ENCODE peak calls at places on chromosomes 4 and X, in four cellular contexts. Q is bronchial epithelial cell, O is tibial nerve, S is psoas muscle. A is an unnamed sample.

GRCh38 chr4:132003593-132003992 is 1145.5 kb upstream of the PCDH10 start:
- DNase-seq in Q (no peak), O (no peak), S (no peak), A (no peak)

GRCh38 chrX:28922106-28922505 is 334.9 kb downstream of the IL1RAPL1 start:
- DNase-seq in Q (no peak), O (no peak), S (no peak), A (no peak)

GRCh38 chrX:38287669-38288068 is 39.6 kb downstream of the RPGR start:
- DNase-seq in Q (no peak), O (no peak), S (no peak), A (no peak)

GRCh38 chr4:113467581-113467980 is 294.0 kb downstream of the CAMK2D start:
- DNase-seq in Q (peak), O (peak), S (no peak), A (no peak)

GRCh38 chr4:85486425-85487101 is 11.6 kb downstream of the ARHGAP24 start:
- DNase-seq in Q (peak), O (no peak), S (no peak), A (no peak)

GRCh38 chrX:48025561-48025960 is 18.8 kb downstream of the SPACA5 start:
- DNase-seq in Q (peak), O (peak), S (no peak), A (no peak)

GRCh38 chrX:21838937-21839333 is 482 bp upstream of the MBTPS2 start:
- DNase-seq in Q (peak), O (no peak), S (no peak), A (no peak)

GRCh38 chrX:42934020-42934701 is 156.2 kb upstream of the PPP1R2C start:
- DNase-seq in Q (no peak), O (no peak), S (no peak), A (no peak)

GRCh38 chr4:101039367-101039766 is 308.0 kb downstream of the PPP3CA start:
- DNase-seq in Q (no peak), O (no peak), S (no peak), A (no peak)

GRCh38 chr4:163707873-163708272 is 213.4 kb downstream of the TMA16 start:
- DNase-seq in Q (no peak), O (no peak), S (no peak), A (no peak)

GRCh38 chr4:39609454-39609911 is 29.2 kb downstream of the SMIM14 start:
- DNase-seq in Q (no peak), O (no peak), S (no peak), A (no peak)

GRCh38 chrX:2767631-2768455 is 16.0 kb downstream of the XG start:
- DNase-seq in Q (peak), O (peak), S (peak), A (no peak)

GRCh38 chrX:15723887-15724517 is 14.1 kb upstream of the CA5B start:
- DNase-seq in Q (no peak), O (no peak), S (no peak), A (no peak)

GRCh38 chr4:105145059-105145912 is 1.4 kb upstream of the TET2 start:
- DNase-seq in Q (peak), O (no peak), S (no peak), A (no peak)

GRCh38 chr4:189974056-189974455 is 33.4 kb downstream of the FRG1 start:
- DNase-seq in Q (peak), O (no peak), S (no peak), A (no peak)

GRCh38 chr4:174713821-174714220 is 115.2 kb downstream of the GLRA3 start:
- DNase-seq in Q (no peak), O (no peak), S (no peak), A (no peak)

GRCh38 chr4:38004062-38004461 is 43.9 kb downstream of the PTTG2 start:
- DNase-seq in Q (no peak), O (no peak), S (no peak), A (no peak)

GRCh38 chrX:116204947-116205346 is 34.4 kb downstream of the AGTR2 start:
- DNase-seq in Q (peak), O (peak), S (no peak), A (no peak)

GRCh38 chr4:16289872-16290554 is 63.7 kb upstream of the TAPT1 start:
- DNase-seq in Q (peak), O (peak), S (no peak), A (no peak)

GRCh38 chrX:80098038-80098437 is 83.5 kb downstream of the TBX22 start:
- DNase-seq in Q (no peak), O (no peak), S (no peak), A (no peak)

GRCh38 chr4:137267024-137267423 is 265.3 kb downstream of the PCDH18 start:
- DNase-seq in Q (peak), O (no peak), S (no peak), A (no peak)

GRCh38 chrX:19602866-19603620 is 87.7 kb upstream of the MAP3K15 start:
- DNase-seq in Q (peak), O (no peak), S (peak), A (no peak)

GRCh38 chr4:64713256-64713840 is 304.1 kb upstream of the TECRL start:
- DNase-seq in Q (peak), O (no peak), S (no peak), A (no peak)

GRCh38 chr4:6752486-6752829 is 30.1 kb upstream of the KIAA0232 start:
- DNase-seq in Q (no peak), O (no peak), S (no peak), A (no peak)

GRCh38 chr4:8269535-8270417 is at the start of gene HTRA3:
- DNase-seq in Q (no peak), O (no peak), S (peak), A (no peak)

GRCh38 chr4:110815950-110816349 is 193.1 kb upstream of the PITX2 start:
- DNase-seq in Q (no peak), O (no peak), S (no peak), A (no peak)

GRCh38 chr4:37661643-37662221 is 24.4 kb downstream of the RELL1 start:
- DNase-seq in Q (no peak), O (no peak), S (no peak), A (no peak)

GRCh38 chr4:84965558-84966381 is 720 bp downstream of the WDFY3 start:
- DNase-seq in Q (no peak), O (no peak), S (peak), A (peak)

GRCh38 chr4:38002451-38003071 is 42.4 kb downstream of the PTTG2 start:
- DNase-seq in Q (peak), O (no peak), S (no peak), A (no peak)

GRCh38 chr4:35541146-35541887 is 703.0 kb downstream of the ARAP2 start:
- DNase-seq in Q (no peak), O (no peak), S (no peak), A (peak)

GRCh38 chr4:184669251-184669650 is 19.7 kb downstream of the PRIMPOL start:
- DNase-seq in Q (no peak), O (no peak), S (no peak), A (no peak)

GRCh38 chrX:139759637-139760036 is 51.7 kb upstream of the MCF2 start:
- DNase-seq in Q (peak), O (no peak), S (no peak), A (no peak)

GRCh38 chr4:76626686-76627465 is 191.8 kb downstream of the SHROOM3 start:
- DNase-seq in Q (no peak), O (no peak), S (no peak), A (no peak)

GRCh38 chr4:90536408-90536807 is 409.2 kb downstream of the CCSER1 start:
- DNase-seq in Q (no peak), O (no peak), S (no peak), A (no peak)

DNA sequence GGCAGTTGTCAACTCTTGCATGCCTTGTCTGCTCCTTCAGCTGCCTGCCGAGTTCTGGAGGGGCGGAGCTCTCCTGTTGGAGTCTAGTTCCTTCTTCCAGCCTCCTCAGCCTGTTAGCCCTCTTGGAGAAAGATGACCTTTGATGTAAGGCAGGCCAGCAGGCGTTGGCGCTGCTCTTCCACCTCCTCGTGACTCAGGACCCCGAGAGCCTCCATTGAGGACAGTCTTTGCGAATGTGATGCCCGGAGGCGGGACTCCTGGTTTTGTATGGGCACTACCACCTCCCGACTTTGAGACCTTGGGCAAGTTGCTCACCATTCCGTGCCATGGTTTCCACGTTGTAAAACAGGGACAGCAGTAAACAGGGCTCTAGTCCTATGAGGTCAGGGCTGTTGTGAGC is 108.3 kb downstream of the TENM3 start:
- DNase-seq in Q (no peak), O (no peak), S (no peak), A (peak)
- TF ChIP-seq CTCF in Q (no peak), O (no peak), S (no peak), A (no peak)

DNA sequence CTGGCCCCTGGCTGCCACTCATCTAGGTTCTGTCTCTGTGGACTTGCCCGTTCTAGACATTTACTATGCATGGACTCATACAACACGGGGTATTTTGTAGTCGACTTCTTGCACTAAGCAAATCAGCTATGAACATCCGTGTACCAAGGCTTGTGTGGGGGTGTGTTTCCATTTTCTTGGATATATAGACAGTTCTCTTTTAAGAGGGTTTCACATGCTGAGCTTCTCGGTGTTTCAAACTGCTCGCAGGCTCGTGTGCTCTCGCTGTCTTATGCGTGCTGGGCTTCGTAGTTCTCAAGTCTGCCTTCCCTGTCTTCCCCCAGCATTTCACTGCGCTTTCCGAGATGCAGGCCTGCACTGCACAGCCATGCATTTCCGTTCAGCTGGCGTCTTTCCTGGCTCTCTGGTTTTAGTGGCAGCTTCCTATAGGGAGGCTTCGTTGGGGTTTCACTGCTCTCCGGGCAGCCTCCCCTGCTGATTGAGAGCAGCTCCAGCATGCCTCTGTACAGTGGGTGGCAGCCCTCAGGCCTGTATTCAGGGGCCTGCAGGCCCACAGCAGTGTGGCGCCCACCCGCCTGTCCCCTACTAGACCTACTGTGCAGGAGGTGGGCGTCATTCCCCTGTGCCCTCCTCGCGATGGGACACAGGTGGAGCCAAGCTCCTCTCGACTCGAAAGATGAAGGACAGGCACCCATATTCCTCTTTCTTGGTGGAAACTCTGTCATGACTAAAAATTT is 27.6 kb downstream of the ZBTB49 start:
- DNase-seq in Q (no peak), O (no peak), S (no peak), A (no peak)
- TF ChIP-seq CTCF in Q (no peak), O (no peak), S (no peak), A (no peak)

DNA sequence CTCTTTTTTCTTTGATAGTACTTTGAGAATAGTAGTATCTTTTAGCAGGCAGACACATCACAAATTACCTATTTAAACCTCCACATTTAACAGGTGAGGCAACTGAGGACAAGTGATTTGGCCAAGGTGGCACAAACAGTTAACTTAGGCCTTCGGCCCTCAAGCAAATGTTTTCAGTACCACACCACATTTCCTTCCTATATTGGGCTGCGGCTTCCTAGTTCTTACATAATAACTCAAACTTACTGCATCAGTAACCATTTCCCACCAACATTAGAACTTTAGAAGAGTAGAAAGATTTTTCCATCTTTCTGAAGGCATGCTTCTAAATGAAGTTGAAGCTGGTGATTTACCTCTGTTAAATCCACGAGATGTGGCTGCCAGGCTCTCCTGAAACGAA is 63.2 kb upstream of the SLC4A4 start:
- DNase-seq in Q (no peak), O (no peak), S (no peak), A (no peak)
- TF ChIP-seq CTCF in Q (no peak), O (no peak), S (no peak), A (no peak)

DNA sequence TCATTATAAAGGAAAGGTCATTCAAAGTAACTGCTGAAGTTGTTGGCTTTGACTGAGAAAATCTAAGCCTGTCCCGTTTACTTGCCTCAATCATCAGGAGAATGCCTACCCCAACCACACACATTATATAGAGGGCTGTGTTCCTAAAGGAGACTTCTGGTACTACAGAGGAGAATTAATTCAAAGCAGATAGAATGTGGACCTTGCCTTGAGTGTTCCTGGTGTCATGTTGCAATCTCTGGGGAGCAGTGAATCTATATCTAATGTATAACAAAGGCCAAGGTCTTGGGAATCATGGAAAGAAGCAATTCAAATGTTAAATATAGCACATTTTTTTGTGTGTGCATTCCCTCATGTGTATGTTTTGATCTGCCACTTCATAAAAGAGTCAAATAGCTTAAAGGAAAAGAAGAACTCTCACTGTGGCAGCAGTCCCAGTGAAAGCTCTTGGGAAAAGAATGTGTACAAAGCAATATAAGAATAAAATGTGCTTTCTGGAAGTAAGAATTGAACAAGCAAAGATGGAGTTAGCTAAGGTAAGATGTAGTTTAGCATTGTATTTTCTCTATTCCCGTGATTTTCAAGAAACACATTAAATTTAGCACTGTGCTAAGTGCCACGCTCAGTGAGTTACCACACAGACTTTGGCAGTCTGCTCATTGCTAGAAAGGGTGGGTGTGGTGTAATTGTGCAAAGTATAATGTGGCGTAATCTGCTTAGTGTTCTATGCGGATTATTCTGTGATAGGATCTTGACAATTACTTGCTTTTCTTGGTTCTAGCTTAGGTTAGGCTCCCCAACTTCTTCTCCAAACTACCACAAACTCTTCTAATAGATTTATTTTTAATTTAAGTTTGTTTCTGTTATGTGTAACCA is 13.7 kb downstream of the ADH6 start:
- DNase-seq in Q (peak), O (peak), S (no peak), A (no peak)
- TF ChIP-seq CTCF in Q (no peak), O (no peak), S (no peak), A (peak)

DNA sequence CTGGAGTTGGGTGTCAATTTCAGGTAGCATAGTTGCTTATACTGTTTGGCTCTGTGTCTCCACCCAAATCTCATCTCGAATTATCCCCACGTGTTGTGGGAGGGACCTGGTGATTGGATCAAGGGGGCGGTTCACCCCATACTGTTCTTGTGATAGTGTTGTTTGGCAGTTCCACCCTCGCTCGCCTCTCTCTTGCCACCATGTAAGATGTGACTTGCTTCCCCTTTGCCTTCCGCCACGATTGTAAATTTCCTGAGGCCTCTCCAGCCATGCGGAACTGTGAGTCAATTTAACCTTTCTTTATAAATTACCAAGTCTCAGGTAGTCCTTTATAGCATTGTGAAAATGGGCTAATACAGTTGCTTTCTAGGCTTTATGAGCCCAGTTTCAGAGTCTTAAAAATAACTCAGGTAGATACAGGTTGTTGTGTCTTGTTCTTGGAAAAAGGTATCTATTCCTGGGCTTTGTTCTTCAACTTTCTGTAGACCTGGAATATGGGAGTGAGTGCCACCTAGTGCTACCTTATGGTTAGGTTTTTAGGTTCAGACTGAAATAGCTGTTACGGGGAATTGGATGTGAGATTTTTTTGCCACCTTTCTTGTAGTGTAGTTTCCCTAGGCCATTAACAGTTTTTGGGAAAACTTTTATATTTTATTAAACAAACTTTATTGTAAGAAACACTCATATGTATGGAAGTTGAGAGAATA is 15.6 kb downstream of the PGK1 start:
- DNase-seq in Q (no peak), O (no peak), S (no peak), A (no peak)
- TF ChIP-seq CTCF in Q (no peak), O (no peak), S (no peak), A (peak)